ENCODE peak calls at places on chromosomes 4 and X, in eight cellular contexts. One of them, this sample, is unnamed.

GRCh38 chr4:132180020-132180427 is 969.1 kb upstream of the PCDH10 start:
- DNase-seq in right atrium auricular region: no peak
- DNase-seq in heart right ventricle: no peak
- DNase-seq in tibial nerve: no peak
- DNase-seq in left ventricle myocardium inferior: no peak
- DNase-seq in psoas muscle: no peak
- DNase-seq in spleen: no peak
- DNase-seq in testis: no peak
- DNase-seq in this sample: peak; percentile 6

GRCh38 chr4:78691971-78692814 is 84.0 kb upstream of the BMP2K start:
- DNase-seq in left ventricle myocardium inferior: no peak
- DNase-seq in spleen: no peak
- DNase-seq in psoas muscle: no peak
- DNase-seq in right atrium auricular region: no peak
- DNase-seq in testis: peak; percentile 43
- DNase-seq in tibial nerve: no peak
- DNase-seq in heart right ventricle: peak; percentile 33
- DNase-seq in this sample: no peak

GRCh38 chrX:9148626-9149385 is 114.9 kb upstream of the FAM9B start:
- DNase-seq in testis: no peak
- DNase-seq in psoas muscle: no peak
- DNase-seq in heart right ventricle: no peak
- DNase-seq in tibial nerve: no peak
- DNase-seq in left ventricle myocardium inferior: no peak
- DNase-seq in right atrium auricular region: no peak
- DNase-seq in spleen: no peak
- DNase-seq in this sample: peak; percentile 17

GRCh38 chr4:83118869-83119268 is 4.3 kb upstream of the PLAC8 start:
- DNase-seq in right atrium auricular region: no peak
- DNase-seq in psoas muscle: no peak
- DNase-seq in heart right ventricle: no peak
- DNase-seq in left ventricle myocardium inferior: no peak
- DNase-seq in spleen: no peak
- DNase-seq in testis: no peak
- DNase-seq in tibial nerve: no peak
- DNase-seq in this sample: no peak

GRCh38 chrX:46913710-46914109 is 1.5 kb downstream of the JADE3 start:
- DNase-seq in right atrium auricular region: no peak
- DNase-seq in psoas muscle: no peak
- DNase-seq in left ventricle myocardium inferior: no peak
- DNase-seq in tibial nerve: peak; percentile 11
- DNase-seq in spleen: no peak
- DNase-seq in heart right ventricle: no peak
- DNase-seq in testis: peak; percentile 31
- DNase-seq in this sample: no peak

GRCh38 chr4:99816611-99817309 is at the start of gene DAPP1:
- DNase-seq in tibial nerve: peak; percentile 5
- DNase-seq in spleen: peak; percentile 93
- DNase-seq in psoas muscle: no peak
- DNase-seq in left ventricle myocardium inferior: peak; percentile 17
- DNase-seq in testis: no peak
- DNase-seq in heart right ventricle: peak; percentile 13
- DNase-seq in right atrium auricular region: peak; percentile 60
- DNase-seq in this sample: peak; percentile 86

GRCh38 chrX:94454159-94454558 is 780.2 kb downstream of the FAM133A start:
- DNase-seq in left ventricle myocardium inferior: no peak
- DNase-seq in spleen: no peak
- DNase-seq in right atrium auricular region: no peak
- DNase-seq in tibial nerve: no peak
- DNase-seq in heart right ventricle: no peak
- DNase-seq in testis: no peak
- DNase-seq in psoas muscle: no peak
- DNase-seq in this sample: no peak

GRCh38 chrX:51496501-51497291 is at the start of gene NUDT11:
- DNase-seq in testis: peak; percentile 83
- DNase-seq in heart right ventricle: peak; percentile 16
- DNase-seq in tibial nerve: peak; percentile 18
- DNase-seq in left ventricle myocardium inferior: peak; percentile 48
- DNase-seq in psoas muscle: peak; percentile 57
- DNase-seq in right atrium auricular region: no peak
- DNase-seq in spleen: peak; percentile 75
- DNase-seq in this sample: peak; percentile 40

GRCh38 chrX:39819921-39820849 is 277.6 kb downstream of the BCOR start:
- DNase-seq in right atrium auricular region: peak; percentile 63
- DNase-seq in left ventricle myocardium inferior: no peak
- DNase-seq in psoas muscle: peak; percentile 52
- DNase-seq in testis: peak; percentile 54
- DNase-seq in spleen: peak; percentile 70
- DNase-seq in tibial nerve: peak; percentile 6
- DNase-seq in heart right ventricle: no peak
- DNase-seq in this sample: no peak

GRCh38 chr4:65669981-65670330 is 333 bp downstream of the EPHA5 start:
- DNase-seq in heart right ventricle: no peak
- DNase-seq in right atrium auricular region: no peak
- DNase-seq in psoas muscle: no peak
- DNase-seq in spleen: no peak
- DNase-seq in left ventricle myocardium inferior: no peak
- DNase-seq in testis: no peak
- DNase-seq in tibial nerve: no peak
- DNase-seq in this sample: no peak

GRCh38 chr4:65669008-65669971 is 999 bp downstream of the EPHA5 start:
- DNase-seq in tibial nerve: no peak
- DNase-seq in spleen: peak; percentile 58
- DNase-seq in right atrium auricular region: no peak
- DNase-seq in left ventricle myocardium inferior: no peak
- DNase-seq in psoas muscle: peak; percentile 32
- DNase-seq in testis: no peak
- DNase-seq in heart right ventricle: no peak
- DNase-seq in this sample: no peak

GRCh38 chr4:65668201-65669007 is 1.9 kb downstream of the EPHA5 start:
- DNase-seq in right atrium auricular region: no peak
- DNase-seq in heart right ventricle: no peak
- DNase-seq in spleen: peak; percentile 62
- DNase-seq in left ventricle myocardium inferior: no peak
- DNase-seq in testis: peak; percentile 43
- DNase-seq in psoas muscle: peak; percentile 33
- DNase-seq in tibial nerve: peak; percentile 45
- DNase-seq in this sample: no peak

GRCh38 chr4:65671402-65671801 is 1.1 kb upstream of the EPHA5 start:
- DNase-seq in testis: no peak
- DNase-seq in spleen: no peak
- DNase-seq in heart right ventricle: no peak
- DNase-seq in psoas muscle: no peak
- DNase-seq in right atrium auricular region: no peak
- DNase-seq in left ventricle myocardium inferior: no peak
- DNase-seq in tibial nerve: no peak
- DNase-seq in this sample: no peak

DNA sequence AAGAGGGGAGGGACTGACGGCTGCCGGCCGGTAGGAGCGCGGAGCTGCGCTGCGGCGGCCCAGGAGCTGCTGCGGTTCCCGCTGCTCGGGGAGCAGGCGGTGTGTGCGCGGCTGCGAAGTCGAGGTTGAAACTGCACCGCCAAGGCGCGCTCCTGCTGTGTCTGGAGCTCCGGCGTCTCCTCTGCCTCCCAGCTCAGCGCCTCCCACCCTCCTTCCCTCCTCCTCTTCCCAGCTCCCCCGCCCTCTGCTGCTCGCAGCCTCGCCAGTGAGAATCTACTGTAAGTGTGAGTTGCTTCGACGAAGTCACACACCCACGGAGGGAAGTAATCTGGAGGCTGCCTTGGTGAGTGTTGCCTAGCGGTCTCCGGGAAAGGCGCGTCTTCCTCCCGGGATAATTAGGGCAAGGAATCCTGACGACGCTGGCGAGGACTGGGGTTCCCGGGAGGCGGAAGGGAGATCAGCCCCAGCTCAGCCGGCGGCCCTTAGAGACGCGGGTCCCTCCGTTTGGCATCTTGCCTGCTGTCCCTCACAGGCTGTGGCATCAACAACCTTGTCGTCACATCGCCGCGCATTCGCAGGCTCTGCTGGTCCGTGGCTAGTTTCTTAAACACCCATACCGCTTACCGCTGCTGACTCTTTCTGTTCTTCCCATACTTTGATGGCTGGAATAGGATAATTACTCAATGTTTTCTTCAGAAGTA is at the start of gene EPHA5:
- DNase-seq in tibial nerve: peak; percentile 58
- DNase-seq in testis: peak; percentile 86
- DNase-seq in psoas muscle: peak; percentile 55
- DNase-seq in spleen: peak; percentile 72
- DNase-seq in right atrium auricular region: peak; percentile 69
- DNase-seq in heart right ventricle: peak; percentile 22
- DNase-seq in left ventricle myocardium inferior: peak; percentile 47
- DNase-seq in this sample: peak; percentile 50
- H3K27ac ChIP-seq in tibial nerve: peak within 1 kb of the TSS; percentile 58
- H3K27ac ChIP-seq in testis: no peak within 1 kb of the TSS
- H3K27ac ChIP-seq in psoas muscle: no peak within 1 kb of the TSS
- H3K27ac ChIP-seq in spleen: peak within 1 kb of the TSS; percentile 16
- H3K27ac ChIP-seq in right atrium auricular region: peak within 1 kb of the TSS; percentile 82
- H3K27ac ChIP-seq in heart right ventricle: peak within 1 kb of the TSS; percentile 7
- H3K27ac ChIP-seq in left ventricle myocardium inferior: peak within 1 kb of the TSS; percentile 32
- H3K27ac ChIP-seq in this sample: peak within 1 kb of the TSS; percentile 86

GRCh38 chr4:40698733-40699132 is 51.0 kb upstream of the NSUN7 start:
- DNase-seq in tibial nerve: no peak
- DNase-seq in spleen: no peak
- DNase-seq in right atrium auricular region: no peak
- DNase-seq in left ventricle myocardium inferior: no peak
- DNase-seq in testis: no peak
- DNase-seq in heart right ventricle: no peak
- DNase-seq in psoas muscle: no peak
- DNase-seq in this sample: no peak

GRCh38 chr4:40699648-40700047 is 50.1 kb upstream of the NSUN7 start:
- DNase-seq in spleen: no peak
- DNase-seq in heart right ventricle: no peak
- DNase-seq in left ventricle myocardium inferior: no peak
- DNase-seq in testis: no peak
- DNase-seq in tibial nerve: no peak
- DNase-seq in right atrium auricular region: no peak
- DNase-seq in psoas muscle: no peak
- DNase-seq in this sample: no peak

GRCh38 chr4:40702800-40703151 is 47.0 kb upstream of the NSUN7 start:
- DNase-seq in tibial nerve: no peak
- DNase-seq in psoas muscle: no peak
- DNase-seq in right atrium auricular region: no peak
- DNase-seq in spleen: no peak
- DNase-seq in left ventricle myocardium inferior: no peak
- DNase-seq in testis: no peak
- DNase-seq in heart right ventricle: no peak
- DNase-seq in this sample: no peak

GRCh38 chr4:40704073-40704472 is 45.7 kb upstream of the NSUN7 start:
- DNase-seq in psoas muscle: no peak
- DNase-seq in right atrium auricular region: no peak
- DNase-seq in tibial nerve: no peak
- DNase-seq in heart right ventricle: no peak
- DNase-seq in spleen: no peak
- DNase-seq in left ventricle myocardium inferior: no peak
- DNase-seq in testis: no peak
- DNase-seq in this sample: no peak

DNA sequence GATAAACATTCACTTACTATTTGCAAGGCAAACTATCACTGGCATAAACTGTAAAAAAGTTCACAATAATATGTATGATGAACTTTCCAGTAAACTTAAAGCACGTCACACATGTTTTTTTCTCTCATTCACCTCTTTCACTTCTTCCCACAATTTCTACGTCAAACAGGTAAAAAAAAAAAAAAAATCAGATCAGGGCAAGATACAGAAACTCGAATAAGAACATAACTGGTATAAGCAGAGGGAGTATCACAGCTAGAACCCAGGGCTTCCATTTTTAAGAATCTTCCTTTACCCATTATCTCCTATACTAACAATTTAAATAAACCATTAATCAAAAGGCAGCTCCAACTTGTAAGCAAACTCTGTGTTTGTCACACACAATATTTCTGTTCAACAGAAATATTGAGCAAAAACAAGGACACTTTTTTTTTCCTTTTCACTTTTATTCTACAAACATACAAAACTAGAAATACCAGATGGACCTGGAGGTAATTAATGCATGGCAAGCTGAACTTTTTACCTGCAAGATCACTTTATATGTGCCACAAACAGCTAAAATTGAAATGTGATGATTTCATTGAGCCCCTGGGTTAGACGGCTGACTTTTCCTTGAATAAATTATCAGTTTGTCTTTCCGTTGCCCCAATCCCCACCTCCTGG is 47.5 kb upstream of the NSUN7 start:
- DNase-seq in tibial nerve: no peak
- DNase-seq in psoas muscle: no peak
- DNase-seq in testis: no peak
- DNase-seq in right atrium auricular region: no peak
- DNase-seq in heart right ventricle: no peak
- DNase-seq in left ventricle myocardium inferior: no peak
- DNase-seq in spleen: no peak
- DNase-seq in this sample: no peak
- TF ChIP-seq CTCF in tibial nerve: no peak
- TF ChIP-seq CTCF in psoas muscle: no peak
- TF ChIP-seq CTCF in testis: no peak
- TF ChIP-seq CTCF in right atrium auricular region: no peak
- TF ChIP-seq CTCF in heart right ventricle: no peak
- TF ChIP-seq CTCF in left ventricle myocardium inferior: no peak
- TF ChIP-seq CTCF in spleen: no peak
- TF ChIP-seq CTCF in this sample: no peak

GRCh38 chr4:924107-925096 is 7.7 kb downstream of the GAK start:
- DNase-seq in left ventricle myocardium inferior: no peak
- DNase-seq in right atrium auricular region: no peak
- DNase-seq in testis: no peak
- DNase-seq in spleen: peak; percentile 75
- DNase-seq in heart right ventricle: no peak
- DNase-seq in psoas muscle: no peak
- DNase-seq in tibial nerve: no peak
- DNase-seq in this sample: no peak
- H3K27ac ChIP-seq in left ventricle myocardium inferior: no peak overlapping the region
- H3K27ac ChIP-seq in right atrium auricular region: no peak overlapping the region
- H3K27ac ChIP-seq in testis: no peak overlapping the region
- H3K27ac ChIP-seq in spleen: peak overlapping the region; percentile 78
- H3K27ac ChIP-seq in heart right ventricle: no peak overlapping the region
- H3K27ac ChIP-seq in psoas muscle: no peak overlapping the region
- H3K27ac ChIP-seq in tibial nerve: no peak overlapping the region
- H3K27ac ChIP-seq in this sample: peak overlapping the region; percentile 28

GRCh38 chr4:135316266-135316779 is 1114.7 kb upstream of the PABPC4L start:
- DNase-seq in psoas muscle: no peak
- DNase-seq in right atrium auricular region: no peak
- DNase-seq in spleen: no peak
- DNase-seq in heart right ventricle: no peak
- DNase-seq in tibial nerve: no peak
- DNase-seq in left ventricle myocardium inferior: no peak
- DNase-seq in testis: no peak
- DNase-seq in this sample: no peak

GRCh38 chr4:135325264-135325663 is 1123.7 kb upstream of the PABPC4L start:
- DNase-seq in left ventricle myocardium inferior: no peak
- DNase-seq in spleen: no peak
- DNase-seq in heart right ventricle: no peak
- DNase-seq in right atrium auricular region: no peak
- DNase-seq in psoas muscle: no peak
- DNase-seq in tibial nerve: no peak
- DNase-seq in testis: no peak
- DNase-seq in this sample: no peak

DNA sequence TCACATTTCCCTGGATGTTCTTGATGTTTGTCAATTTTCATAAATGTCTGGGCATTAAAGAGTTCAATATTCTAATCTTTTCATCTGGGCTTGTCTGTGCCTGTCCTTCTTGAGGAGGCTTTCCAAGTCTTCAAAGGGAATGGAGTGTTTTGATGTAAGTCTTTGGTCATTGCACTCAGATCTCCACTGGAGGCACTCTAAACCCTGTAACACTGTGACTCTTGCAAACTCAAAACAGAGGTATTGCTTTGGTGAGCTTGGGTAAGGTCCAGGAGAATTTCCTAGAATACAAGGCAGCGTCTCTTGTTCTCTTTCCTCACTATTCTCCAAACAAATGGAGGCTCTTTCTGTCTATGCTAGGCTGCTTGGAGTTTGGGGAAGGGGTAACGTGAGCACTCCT is 1118.1 kb upstream of the PABPC4L start:
- DNase-seq in heart right ventricle: no peak
- DNase-seq in spleen: no peak
- DNase-seq in right atrium auricular region: no peak
- DNase-seq in testis: no peak
- DNase-seq in left ventricle myocardium inferior: no peak
- DNase-seq in tibial nerve: no peak
- DNase-seq in psoas muscle: no peak
- DNase-seq in this sample: no peak
- TF ChIP-seq CTCF in heart right ventricle: no peak
- TF ChIP-seq CTCF in spleen: no peak
- TF ChIP-seq CTCF in right atrium auricular region: no peak
- TF ChIP-seq CTCF in testis: no peak
- TF ChIP-seq CTCF in left ventricle myocardium inferior: no peak
- TF ChIP-seq CTCF in tibial nerve: no peak
- TF ChIP-seq CTCF in psoas muscle: no peak
- TF ChIP-seq CTCF in this sample: no peak

This sample was measured in RWPE1.